ENCODE peak calls at places on chromosomes 11 and 22, in five cellular contexts. W is fibroblast of lung, K is H1, Y is endothelial cell of umbilical vein, X is neuronal stem cell. J is an unnamed sample.

GRCh38 chr11:67307545-67308001 is 4.2 kb downstream of the SSH3 start:
- DNase-seq in W (no peak), Y (no peak), X (no peak), K (no peak), J (no peak)

GRCh38 chr22:23032681-23033080 is 37.6 kb upstream of the GNAZ start:
- DNase-seq in Y (no peak), W (no peak), K (no peak), X (no peak), J (no peak)

GRCh38 chr11:124799384-124800225 is 601 bp downstream of the MSANTD2 start:
- DNase-seq in Y (peak), X (peak), W (peak), K (peak), J (peak)

GRCh38 chr11:59849129-59849528 is 3.8 kb upstream of the CBLIF start:
- DNase-seq in K (no peak), W (no peak), X (no peak), Y (peak), J (no peak)

GRCh38 chr11:14189874-14190273 is 169.1 kb downstream of the RRAS2 start:
- DNase-seq in K (no peak), X (no peak), Y (no peak), W (no peak), J (no peak)

GRCh38 chr11:30876228-30876627 is 290.1 kb upstream of the MPPED2 start:
- DNase-seq in X (no peak), W (no peak), K (no peak), Y (no peak), J (no peak)

GRCh38 chr11:112511906-112512305 is 251.2 kb upstream of the PLET1 start:
- DNase-seq in X (no peak), Y (no peak), K (no peak), W (no peak), J (no peak)

GRCh38 chr22:23398701-23399366 is 181.3 kb downstream of the IGLL1 start:
- DNase-seq in W (no peak), Y (no peak), K (no peak), X (no peak), J (no peak)

GRCh38 chr22:42769574-42770447 is 49.1 kb upstream of the A4GALT start:
- DNase-seq in Y (peak), X (no peak), W (peak), K (no peak), J (no peak)

GRCh38 chr11:45489281-45489906 is 176.0 kb downstream of the CHST1 start:
- DNase-seq in W (no peak), K (no peak), Y (no peak), X (no peak), J (no peak)

GRCh38 chr11:29962243-29962642 is 54.6 kb downstream of the KCNA4 start:
- DNase-seq in W (no peak), Y (no peak), K (peak), X (no peak), J (peak)

GRCh38 chr22:46798366-46799057 is 36.1 kb downstream of the TBC1D22A start:
- DNase-seq in X (peak), W (peak), K (peak), Y (peak), J (peak)

GRCh38 chr11:24661313-24661712 is 164.5 kb downstream of the LUZP2 start:
- DNase-seq in K (no peak), X (no peak), Y (no peak), W (no peak), J (no peak)

GRCh38 chr22:32909561-32910348 is 108.2 kb downstream of the TIMP3 start:
- DNase-seq in X (no peak), W (no peak), K (no peak), Y (no peak), J (no peak)
- H3K4me2 ChIP-seq in X (no peak), W (no peak), K (no peak), Y (no peak), J (no peak)

DNA sequence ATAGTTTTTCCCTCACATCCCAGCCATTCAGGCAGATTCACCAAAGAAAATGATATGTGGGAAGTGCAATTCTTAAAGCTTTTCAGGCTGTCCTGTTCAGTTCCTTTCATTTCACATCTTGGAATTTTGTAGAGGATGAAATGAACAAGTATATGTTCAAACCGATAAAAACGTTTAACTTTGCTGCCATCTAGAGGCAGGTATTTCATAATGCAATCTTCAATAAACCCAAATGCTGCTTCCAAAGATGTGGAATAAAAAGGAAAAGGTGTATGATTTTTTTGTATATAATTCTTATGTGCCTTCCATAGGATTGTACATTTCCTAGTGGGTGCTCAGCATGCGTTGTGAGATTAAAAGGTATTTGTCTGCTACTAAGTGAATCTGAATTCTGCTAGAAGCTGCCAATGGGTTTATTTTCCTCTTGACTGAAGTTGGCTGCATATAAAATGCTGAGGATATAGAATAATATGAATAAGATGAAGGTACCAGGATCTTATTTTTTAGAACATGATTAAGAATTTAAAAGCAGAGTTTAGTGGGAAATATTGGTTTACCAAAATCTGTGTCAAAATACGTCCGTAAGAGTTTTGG is 199.3 kb downstream of the PGR start:
- DNase-seq in W (peak), Y (peak), K (no peak), X (peak), J (no peak)
- H3K27ac ChIP-seq in W (no peak), Y (no peak), K (no peak), X (no peak), J (no peak)

GRCh38 chr11:134126197-134126822 is 57.4 kb downstream of the JAM3 start:
- DNase-seq in Y (peak), X (no peak), W (peak), K (no peak), J (peak)
- H3K9ac ChIP-seq in Y (no peak), X (no peak), W (no peak), K (no peak), J (no peak)

DNA sequence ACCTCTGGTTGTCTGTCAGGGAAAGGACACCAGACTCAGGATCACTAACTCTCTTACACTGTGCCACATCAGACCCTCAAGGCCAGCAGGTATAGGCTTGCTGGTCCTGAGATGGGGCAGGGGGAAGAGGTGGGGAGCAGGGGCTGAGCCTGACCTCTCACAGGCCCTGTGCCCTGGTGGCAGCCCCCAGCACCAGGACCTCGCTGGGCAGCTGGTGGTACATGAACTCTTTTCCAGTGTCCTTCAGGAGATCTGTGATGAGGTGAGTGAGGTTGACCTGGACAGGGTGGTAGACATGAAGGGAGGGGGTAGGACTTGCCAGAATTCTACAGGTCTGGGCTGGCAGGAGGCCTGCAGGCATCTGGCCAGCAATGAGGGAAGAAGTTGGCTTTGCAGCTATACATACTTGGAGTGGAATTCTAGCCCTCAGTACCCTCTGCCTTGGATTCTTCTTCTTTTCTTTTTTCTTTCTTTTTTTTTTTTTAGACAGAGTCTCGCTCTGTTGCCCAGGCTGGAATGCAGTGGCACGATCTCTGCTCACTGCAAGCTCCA is 1.4 kb downstream of the NUDT22 start:
- DNase-seq in X (no peak), K (no peak), W (peak), Y (no peak), J (no peak)
- H3K4me2 ChIP-seq in X (no peak), K (peak), W (peak), Y (no peak), J (no peak)

DNA sequence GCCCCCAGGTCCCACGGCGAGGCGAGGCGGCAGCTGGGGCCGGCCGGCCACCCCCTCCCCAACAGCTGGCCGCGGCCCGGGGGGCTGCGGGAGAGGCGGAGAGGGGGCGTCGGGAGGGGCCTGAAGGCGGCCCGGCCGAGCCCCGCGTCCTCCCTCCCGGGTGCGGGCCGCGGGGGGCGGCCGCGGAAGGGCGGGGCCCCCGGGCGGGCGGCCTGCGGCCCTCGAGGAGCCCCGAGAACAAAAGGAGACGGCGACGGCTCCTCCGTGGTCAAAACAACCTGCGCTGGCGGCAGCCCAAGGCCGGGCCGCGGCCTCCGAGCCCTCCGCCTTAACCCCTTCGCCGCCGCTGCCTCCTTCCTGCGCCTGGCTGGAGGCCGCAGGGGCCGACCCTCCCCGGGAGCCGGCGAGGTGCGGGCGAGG is 2.4 kb downstream of the PDGFB start:
- DNase-seq in K (peak), Y (no peak), W (no peak), X (no peak), J (no peak)
- H3K27ac ChIP-seq in K (no peak), Y (peak), W (no peak), X (no peak), J (no peak)

GRCh38 chr22:32706149-32706548 is 95.4 kb upstream of the TIMP3 start:
- DNase-seq in K (no peak), X (no peak), Y (no peak), W (no peak), J (no peak)
- H3K9ac ChIP-seq in K (no peak), X (no peak), Y (no peak), W (no peak), J (no peak)

GRCh38 chr11:134039726-134040385 is 29.0 kb upstream of the JAM3 start:
- DNase-seq in X (no peak), W (no peak), Y (no peak), K (no peak), J (no peak)
- H3K4me2 ChIP-seq in X (no peak), W (no peak), Y (no peak), K (no peak), J (no peak)

GRCh38 chr11:85628771-85629341 is 463 bp downstream of the TMEM126B start:
- DNase-seq in X (no peak), W (peak), Y (no peak), K (no peak), J (no peak)

GRCh38 chr11:85626496-85626895 is 648 bp downstream of the DLG2 start:
- DNase-seq in Y (no peak), X (no peak), K (no peak), W (no peak), J (no peak)

GRCh38 chr11:85627998-85628770 is at the start of gene TMEM126B:
- DNase-seq in X (peak), Y (peak), K (peak), W (peak), J (peak)

GRCh38 chr11:85627332-85627997 is at the start of gene DLG2:
- DNase-seq in X (peak), W (peak), K (no peak), Y (peak), J (no peak)
- H3K27ac ChIP-seq in X (peak), W (peak), K (peak), Y (peak), J (no peak)

GRCh38 chr11:78045851-78046485 is 17.7 kb upstream of the THRSP start:
- DNase-seq in K (peak), Y (peak), X (peak), W (peak), J (peak)
- H3K9ac ChIP-seq in K (no peak), Y (peak), X (no peak), W (peak), J (peak)

DNA sequence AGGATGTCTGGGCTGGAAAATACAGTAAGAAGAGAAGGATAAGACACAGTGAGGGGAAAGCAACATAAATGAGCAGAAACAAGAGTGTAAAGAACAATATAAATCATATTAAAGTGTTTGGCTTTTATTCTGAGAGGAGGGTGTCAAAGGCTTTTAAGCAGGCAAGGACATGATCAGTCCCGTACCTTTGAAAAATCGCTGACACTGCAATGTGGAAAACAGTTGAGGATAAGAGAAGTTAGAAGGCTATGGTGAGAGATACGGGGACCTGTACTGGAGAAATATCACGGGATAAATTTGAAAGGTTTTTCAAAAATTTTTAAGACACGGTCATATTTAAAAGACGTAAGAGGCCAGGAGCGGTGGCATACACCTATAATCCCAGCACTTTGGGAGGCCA is 30.3 kb downstream of the CDON start:
- DNase-seq in W (no peak), Y (no peak), X (no peak), K (no peak), J (no peak)
- H3K4me2 ChIP-seq in W (no peak), Y (no peak), X (no peak), K (no peak), J (no peak)

J was measured in H9.